ENCODE peak calls at places on chromosomes 3 and 15, in seven cellular contexts. D is pancreas; Z is HL-60; I is endodermal cell; P is astrocyte of the spinal cord; F is CD8-positive, alpha-beta T cell; S is colonic mucosa. W is an unnamed sample.

GRCh38 chr3:41418961-41419691 is 219.8 kb downstream of the CTNNB1 start:
- DNase-seq in D (no peak), Z (no peak), I (peak; percentile 63), P (peak; percentile 97), F (no peak), S (no peak), W (no peak)

GRCh38 chr3:186951640-186952552 is 21.6 kb downstream of the ST6GAL1 start:
- DNase-seq in D (no peak), Z (no peak), I (peak; percentile 10), P (no peak), F (no peak), S (no peak), W (no peak)

GRCh38 chr15:46312133-46312740 is 677.4 kb downstream of the SQOR start:
- DNase-seq in D (peak; percentile 80), Z (peak; percentile 66), I (peak; percentile 95), P (peak; percentile 52), F (no peak), S (peak; percentile 80), W (no peak)

GRCh38 chr15:45362419-45362818 is 15.9 kb downstream of the GATM start:
- DNase-seq in D (no peak), Z (no peak), I (no peak), P (no peak), F (no peak), S (no peak), W (no peak)

GRCh38 chr3:12288466-12289129 is at the start of gene PPARG:
- DNase-seq in D (no peak), Z (no peak), I (peak; percentile 77), P (peak; percentile 30), F (no peak), S (peak; percentile 85), W (no peak)

GRCh38 chr3:56468184-56469106 is at the start of gene ERC2:
- DNase-seq in D (peak; percentile 59), Z (no peak), I (peak; percentile 97), P (peak; percentile 32), F (no peak), S (peak; percentile 52), W (no peak)

GRCh38 chr3:187264051-187264450 is 27.5 kb downstream of the MASP1 start:
- DNase-seq in D (no peak), Z (no peak), I (no peak), P (peak; percentile 61), F (no peak), S (no peak), W (no peak)

GRCh38 chr3:59424268-59425010 is 374.6 kb upstream of the CFAP20DC start:
- DNase-seq in D (no peak), Z (no peak), I (no peak), P (peak; percentile 85), F (peak; percentile 29), S (no peak), W (no peak)

GRCh38 chr3:15964605-15965061 is 166.9 kb upstream of the ANKRD28 start:
- DNase-seq in D (no peak), Z (peak; percentile 66), I (peak; percentile 55), P (peak; percentile 69), F (no peak), S (no peak), W (no peak)

GRCh38 chr15:80695911-80696651 is 971 bp downstream of the ABHD17C start:
- DNase-seq in D (peak; percentile 45), Z (peak; percentile 10), I (peak; percentile 64), P (peak; percentile 17), F (peak; percentile 21), S (peak; percentile 79), W (peak; percentile 57)
- TF ChIP-seq CTCF in D (no peak), Z (no peak), I (peak; percentile 60), P (peak; percentile 34), F (no peak), S (peak; percentile 19), W (peak; percentile 31)

DNA sequence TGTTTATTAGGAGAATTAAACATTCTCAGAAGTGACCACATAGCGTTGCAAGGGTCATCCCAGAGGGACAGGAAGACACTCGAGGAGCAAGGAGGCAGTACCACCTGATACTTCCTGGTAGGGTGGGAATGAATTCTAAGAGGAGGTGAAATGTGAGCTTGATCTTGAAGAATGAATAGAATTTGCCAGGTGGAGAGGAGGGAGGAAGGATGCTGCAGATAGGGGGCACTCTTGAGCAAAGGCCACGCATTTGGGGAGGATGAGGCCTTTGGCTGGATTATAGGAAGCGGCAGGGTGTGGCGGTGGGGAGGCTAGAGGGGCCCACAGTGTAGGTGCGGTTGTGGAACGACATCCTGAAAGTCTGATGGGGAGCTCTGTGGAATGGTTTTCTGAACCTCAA is 33.5 kb downstream of the CHCHD6 start:
- DNase-seq in D (no peak), Z (no peak), I (peak; percentile 68), P (no peak), F (no peak), S (no peak), W (no peak)
- TF ChIP-seq CTCF in D (no peak), Z (no peak), I (peak; percentile 62), P (peak; percentile 15), F (no peak), S (no peak), W (peak; percentile 15)

GRCh38 chr3:85303156-85303555 is 344.4 kb downstream of the CADM2 start:
- DNase-seq in D (no peak), Z (no peak), I (no peak), P (no peak), F (no peak), S (no peak), W (no peak)

GRCh38 chr3:85304360-85304964 is 345.7 kb downstream of the CADM2 start:
- DNase-seq in D (no peak), Z (no peak), I (no peak), P (peak; percentile 8), F (no peak), S (no peak), W (no peak)
- TF ChIP-seq CTCF in D (peak; percentile 24), Z (no peak), I (peak; percentile 72), P (peak; percentile 31), F (no peak), S (no peak), W (no peak)

GRCh38 chr3:119276657-119277056 is 17.5 kb upstream of the ARHGAP31 start:
- DNase-seq in D (no peak), Z (no peak), I (no peak), P (no peak), F (no peak), S (no peak), W (no peak)

GRCh38 chr3:119279844-119280243 is 14.3 kb upstream of the ARHGAP31 start:
- DNase-seq in D (no peak), Z (no peak), I (no peak), P (no peak), F (no peak), S (no peak), W (no peak)

GRCh38 chr3:119279101-119279554 is 15.1 kb upstream of the ARHGAP31 start:
- DNase-seq in D (peak; percentile 52), Z (no peak), I (peak; percentile 39), P (no peak), F (no peak), S (no peak), W (no peak)
- TF ChIP-seq CTCF in D (no peak), Z (no peak), I (no peak), P (no peak), F (no peak), S (no peak), W (no peak)

GRCh38 chr15:64046347-64047153 is at the start of gene DAPK2:
- DNase-seq in D (peak; percentile 79), Z (peak; percentile 44), I (peak; percentile 90), P (peak; percentile 37), F (peak; percentile 61), S (peak; percentile 78), W (no peak)

GRCh38 chr15:64045106-64045435 is 1.2 kb downstream of the DAPK2 start:
- DNase-seq in D (no peak), Z (no peak), I (no peak), P (no peak), F (no peak), S (no peak), W (no peak)

GRCh38 chr15:64048766-64049165 is 2.5 kb upstream of the DAPK2 start:
- DNase-seq in D (no peak), Z (peak; percentile 58), I (no peak), P (no peak), F (no peak), S (no peak), W (no peak)

GRCh38 chr15:64045774-64046346 is 425 bp downstream of the DAPK2 start:
- DNase-seq in D (peak; percentile 35), Z (no peak), I (peak; percentile 81), P (no peak), F (peak; percentile 24), S (peak; percentile 46), W (no peak)

DNA sequence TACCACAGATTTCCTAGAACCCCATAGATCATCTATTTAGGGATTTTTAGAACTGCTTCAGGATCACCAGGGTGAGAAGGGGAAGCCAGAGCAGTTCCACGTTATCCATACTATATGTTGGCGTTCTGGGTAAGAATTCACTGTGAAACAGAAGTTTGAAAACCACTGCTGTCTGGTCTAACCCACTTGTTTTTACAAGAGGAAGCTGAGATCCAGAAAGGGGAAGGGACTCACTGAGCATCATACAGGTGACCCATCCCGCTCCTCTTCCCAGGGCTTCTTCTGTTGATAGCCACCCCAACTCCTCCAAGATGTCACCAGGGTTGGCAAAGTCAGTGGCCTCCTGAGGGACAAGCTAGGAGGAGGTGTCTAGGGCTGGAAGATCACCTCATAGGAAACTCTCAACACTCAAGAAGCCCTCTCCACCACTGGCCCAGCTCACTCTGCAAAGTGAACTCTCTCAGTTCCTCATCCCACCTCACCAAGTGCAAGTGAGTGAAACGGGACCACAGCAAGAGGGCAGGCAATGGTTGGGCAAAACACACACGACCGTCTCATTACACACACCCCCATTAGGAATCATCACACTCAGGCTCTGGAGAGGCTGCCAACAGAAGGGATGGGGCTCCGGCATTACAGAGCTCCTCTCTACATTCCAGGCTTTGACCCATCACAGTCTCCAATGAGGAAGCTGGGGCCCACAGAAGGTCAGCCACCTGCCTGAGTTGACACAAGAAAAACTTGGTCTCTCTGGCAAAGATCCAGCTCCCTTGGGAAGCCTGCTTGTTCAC is 1.8 kb downstream of the DAPK2 start:
- DNase-seq in D (no peak), Z (peak; percentile 63), I (no peak), P (no peak), F (no peak), S (peak; percentile 30), W (no peak)
- TF ChIP-seq CTCF in D (no peak), Z (no peak), I (no peak), P (no peak), F (no peak), S (no peak), W (no peak)

GRCh38 chr15:91258436-91258779 is 158.4 kb downstream of the SV2B start:
- DNase-seq in D (no peak), Z (peak; percentile 92), I (peak; percentile 78), P (no peak), F (no peak), S (no peak), W (peak; percentile 61)
- TF ChIP-seq CTCF in D (no peak), Z (peak; percentile 40), I (peak; percentile 68), P (no peak), F (no peak), S (no peak), W (peak; percentile 41)